ENCODE peak calls at places on chromosomes 3 and 15, in five cellular contexts. L is breast epithelium, T is HCT116, R is transverse colon, G is Panc1. E is an unnamed sample.

GRCh38 chr3:71498053-71498452 is 85.5 kb downstream of the FOXP1 start:
- DNase-seq in L (no peak), T (no peak), G (no peak), R (no peak), E (no peak)

GRCh38 chr15:43144512-43144911 is 11.1 kb downstream of the TMEM62 start:
- DNase-seq in G (no peak), L (no peak), R (no peak), T (no peak), E (no peak)

GRCh38 chr15:42605281-42605744 is 29.9 kb downstream of the STARD9 start:
- DNase-seq in R (no peak), L (no peak), T (no peak), G (no peak), E (no peak)

GRCh38 chr15:74642724-74643367 is 27.2 kb downstream of the CLK3 start:
- DNase-seq in T (no peak), R (peak; percentile 44), G (no peak), L (no peak), E (no peak)

GRCh38 chr15:40506964-40507571 is 36.3 kb downstream of the CHST14 start:
- DNase-seq in T (peak; percentile 57), L (peak; percentile 42), R (peak; percentile 76), G (no peak), E (no peak)

GRCh38 chr15:77030042-77030927 is 35.4 kb downstream of the PSTPIP1 start:
- DNase-seq in G (no peak), L (no peak), T (no peak), R (peak; percentile 28), E (no peak)

GRCh38 chr3:157452097-157452496 is 15.4 kb downstream of the PTX3 start:
- DNase-seq in T (no peak), G (no peak), L (no peak), R (no peak), E (no peak)

GRCh38 chr3:119810018-119810435 is 28.1 kb downstream of the NR1I2 start:
- DNase-seq in L (peak; percentile 19), G (no peak), T (no peak), R (peak; percentile 15), E (no peak)

GRCh38 chr15:75843618-75844610 is 667 bp downstream of the UBE2Q2 start:
- DNase-seq in L (peak; percentile 49), R (peak; percentile 70), G (no peak), T (no peak), E (no peak)

GRCh38 chr15:37019479-37020433 is 80.6 kb downstream of the MEIS2 start:
- DNase-seq in R (no peak), G (no peak), T (no peak), L (no peak), E (no peak)

GRCh38 chr15:38440353-38441129 is 13.4 kb upstream of the FAM98B start:
- DNase-seq in L (no peak), T (peak; percentile 47), R (peak; percentile 33), G (peak; percentile 38), E (no peak)

GRCh38 chr3:78096488-78097255 is 1056.8 kb downstream of the ROBO2 start:
- DNase-seq in L (no peak), G (no peak), T (no peak), R (no peak), E (no peak)

GRCh38 chr15:67080118-67080899 is 14.9 kb downstream of the SMAD3 start:
- DNase-seq in R (no peak), G (no peak), L (peak; percentile 79), T (no peak), E (no peak)

GRCh38 chr15:51884041-51884440 is 54.6 kb downstream of the TMOD3 start:
- DNase-seq in T (no peak), G (no peak), L (no peak), R (no peak), E (no peak)

GRCh38 chr15:72271895-72272212 is 500 bp downstream of the PARP6 start:
- DNase-seq in R (no peak), T (no peak), L (no peak), G (no peak), E (no peak)

GRCh38 chr15:68376447-68377060 is 55.4 kb downstream of the ITGA11 start:
- DNase-seq in G (no peak), R (no peak), L (no peak), T (no peak), E (peak; percentile 90)

GRCh38 chr3:130601662-130602061 is 84.7 kb downstream of the COL6A6 start:
- DNase-seq in R (no peak), G (no peak), T (no peak), L (no peak), E (no peak)

GRCh38 chr3:143975549-143976152 is 4.0 kb downstream of the DIPK2A start:
- DNase-seq in G (no peak), T (no peak), R (no peak), L (no peak), E (no peak)

GRCh38 chr3:77042892-77043291 is 3.0 kb downstream of the ROBO2 start:
- DNase-seq in T (no peak), G (no peak), L (no peak), R (no peak), E (no peak)

DNA sequence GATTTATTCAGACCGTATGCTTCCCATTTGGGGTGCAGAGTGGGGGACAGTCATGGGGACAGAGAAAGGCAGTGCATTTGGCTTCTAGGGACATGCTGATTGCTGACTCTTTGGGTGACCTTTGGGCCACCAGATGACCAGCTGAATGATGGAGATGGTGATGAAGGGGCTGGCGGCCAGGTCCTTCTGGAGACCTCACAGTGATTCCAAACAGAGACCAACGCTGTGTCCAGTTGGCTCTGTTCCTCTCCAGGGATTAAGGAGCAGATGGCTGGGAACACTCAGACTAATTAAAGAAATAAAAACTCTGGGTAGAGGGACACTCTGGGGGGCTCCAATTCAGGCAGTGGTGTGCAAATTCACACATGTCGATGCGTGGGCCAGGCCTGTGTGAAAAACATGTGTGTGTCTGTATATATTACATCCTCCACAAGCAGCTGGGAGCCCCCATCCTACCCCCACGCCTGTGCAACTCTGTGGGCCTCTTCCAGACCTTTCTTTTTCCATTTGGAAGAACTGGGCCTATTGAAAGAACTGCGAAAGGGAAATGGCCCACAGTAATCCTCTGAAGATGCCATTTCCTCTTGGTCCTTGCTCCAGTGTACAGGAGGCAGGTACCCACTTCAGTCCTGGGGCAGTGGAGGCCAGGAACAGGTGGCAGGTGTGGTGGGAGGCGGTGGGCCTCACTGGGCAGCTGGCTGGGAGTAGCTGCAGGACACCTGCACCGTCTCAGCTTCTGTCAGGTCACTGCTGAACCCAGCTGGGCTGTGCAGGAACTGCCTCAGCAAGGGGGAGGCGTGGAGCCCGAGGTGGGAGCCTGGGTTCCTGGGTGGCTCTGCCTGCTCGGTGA is 8.9 kb downstream of the XIRP1 start:
- DNase-seq in R (no peak), T (no peak), L (no peak), G (no peak), E (peak; percentile 79)
- TF ChIP-seq POLR2AphosphoS5 in R (no peak), T (no peak), L (no peak), G (no peak), E (no peak)

GRCh38 chr3:50378024-50378423 is 18.7 kb upstream of the TMEM115 start:
- DNase-seq in R (no peak), L (no peak), T (no peak), G (no peak), E (no peak)

GRCh38 chr3:50373865-50374188 is 14.5 kb upstream of the TMEM115 start:
- DNase-seq in G (no peak), L (no peak), R (no peak), T (no peak), E (no peak)

GRCh38 chr3:50373146-50373864 is 14.0 kb upstream of the TMEM115 start:
- DNase-seq in R (no peak), G (no peak), T (no peak), L (no peak), E (no peak)

GRCh38 chr3:50374363-50375108 is 15.2 kb upstream of the TMEM115 start:
- DNase-seq in R (no peak), G (no peak), L (no peak), T (no peak), E (no peak)

DNA sequence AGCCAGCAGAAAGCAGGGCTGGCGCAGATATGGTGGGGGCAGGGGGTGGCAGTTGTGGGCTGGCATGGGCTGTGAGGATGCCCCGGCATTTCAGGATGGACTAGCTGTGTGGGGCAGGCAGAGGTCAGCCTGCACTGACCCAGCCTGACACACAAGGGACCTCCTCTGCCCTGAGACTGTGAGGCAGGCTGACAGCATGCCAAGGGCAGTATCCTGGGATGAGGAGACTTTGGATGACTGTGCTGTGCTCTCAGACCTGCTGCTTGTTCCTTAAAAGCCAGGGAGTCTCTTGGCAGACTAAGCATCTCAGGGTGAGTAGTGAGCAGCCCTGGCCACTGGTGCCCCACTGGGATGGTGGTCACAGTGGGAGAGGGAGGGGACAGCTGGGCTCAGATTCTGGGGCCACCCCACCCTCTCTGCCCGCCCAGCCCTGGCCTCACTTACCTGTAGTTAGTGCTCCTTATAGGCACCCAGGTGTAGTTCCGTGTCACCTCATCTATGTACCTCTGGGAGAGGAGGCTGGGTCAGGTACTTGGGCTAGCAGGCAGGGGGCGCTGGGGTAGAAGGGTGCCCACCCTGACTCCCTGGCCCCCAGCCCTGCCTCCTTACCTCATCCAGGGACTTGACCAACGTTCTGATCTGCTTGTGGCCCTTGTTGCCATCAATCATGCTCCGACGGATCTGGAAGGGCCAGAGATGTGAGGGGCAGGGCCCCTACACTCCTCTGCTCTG is 16.0 kb upstream of the TMEM115 start:
- DNase-seq in G (no peak), L (no peak), T (no peak), R (no peak), E (no peak)
- TF ChIP-seq CTCF in G (no peak), L (no peak), T (peak; percentile 34), R (no peak), E (no peak)

GRCh38 chr3:128996741-128997140 is 2.9 kb upstream of the CFAP92 start:
- DNase-seq in T (no peak), L (no peak), G (no peak), R (no peak), E (no peak)

GRCh38 chr3:128998532-128998931 is 2.6 kb upstream of the EFCC1 start:
- DNase-seq in T (no peak), R (no peak), L (no peak), G (no peak), E (no peak)

GRCh38 chr3:128996200-128996599 is 2.3 kb upstream of the CFAP92 start:
- DNase-seq in T (no peak), L (no peak), R (no peak), G (no peak), E (no peak)

GRCh38 chr3:128999104-128999503 is 2.0 kb upstream of the EFCC1 start:
- DNase-seq in G (no peak), L (no peak), R (no peak), T (no peak), E (no peak)

DNA sequence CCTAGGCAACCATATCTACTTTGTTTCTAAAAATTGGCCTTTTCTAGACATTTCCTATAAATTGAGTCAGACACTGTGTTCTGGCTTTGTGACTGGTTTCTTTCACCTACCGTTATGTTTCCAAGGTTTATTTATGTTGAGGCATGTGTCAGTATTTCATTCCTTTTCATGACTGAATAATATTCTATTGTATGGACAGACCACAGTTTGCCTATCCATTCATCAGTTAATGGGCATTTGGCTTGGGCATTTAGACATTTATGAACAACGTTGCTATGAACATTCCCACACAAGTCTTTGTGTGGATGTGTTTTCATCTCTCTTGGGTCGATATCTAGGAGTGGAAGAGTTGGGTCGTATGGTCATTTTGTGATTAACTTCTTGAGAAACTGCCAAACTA is 3.6 kb upstream of the CFAP92 start:
- DNase-seq in L (no peak), R (no peak), G (no peak), T (no peak), E (no peak)
- H3K4me1 ChIP-seq in L (peaks cover 5% of the 10 kb centered on the region), R (peaks cover 32% of the 10 kb centered on the region), G (no peaks in the 10 kb centered on the region), T (peaks cover 7% of the 10 kb centered on the region), E (peaks cover 34% of the 10 kb centered on the region)

DNA sequence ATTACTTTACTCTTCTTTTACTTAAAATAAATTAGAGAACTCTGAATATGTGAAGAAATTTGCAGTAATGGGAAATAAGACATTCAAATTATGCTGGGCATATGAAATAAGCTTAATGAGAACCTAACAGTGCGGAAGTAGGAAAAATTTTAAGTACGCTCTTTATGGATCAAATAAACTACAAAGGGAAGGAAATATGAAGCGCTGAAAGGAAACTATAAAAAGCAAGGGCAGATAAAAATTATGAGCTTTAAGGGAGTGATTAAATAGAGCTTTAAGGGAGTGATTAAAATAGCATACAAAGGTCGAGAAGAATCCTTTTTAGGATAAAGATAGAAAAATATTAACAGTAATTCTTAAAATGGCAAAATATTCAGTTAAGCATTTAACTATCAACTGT is 118.3 kb upstream of the AADACL2 start:
- DNase-seq in R (no peak), G (no peak), T (no peak), L (no peak), E (no peak)
- TF ChIP-seq POLR2AphosphoS5 in R (no peak), G (no peak), T (no peak), L (no peak), E (no peak)

E was measured in vagina.